ENCODE peak calls at places on chromosomes 16 and 17, in four cellular contexts. X, N, L and U are unnamed samples.

GRCh38 chr16:64615647-64616280 is 506.1 kb downstream of the CDH11 start:
- DNase-seq in X (no peak), N (no peak), L (no peak), U (no peak)

GRCh38 chr16:27113341-27113841 is 46.7 kb downstream of the C16orf82 start:
- DNase-seq in X (peak), N (no peak), L (no peak), U (no peak)

GRCh38 chr16:64047878-64048277 is 1074.0 kb downstream of the CDH11 start:
- DNase-seq in X (no peak), N (no peak), L (no peak), U (no peak)

GRCh38 chr17:45850468-45850867 is 5.8 kb downstream of the SPPL2C start:
- DNase-seq in X (no peak), N (no peak), L (no peak), U (no peak)

GRCh38 chr17:1365445-1366039 is 34.5 kb downstream of the YWHAE start:
- DNase-seq in X (peak), N (no peak), L (peak), U (peak)

GRCh38 chr17:7989781-7990655 is 12.4 kb upstream of the GUCY2D start:
- DNase-seq in X (peak), N (peak), L (peak), U (no peak)

GRCh38 chr17:146546-146945 is 9.2 kb downstream of the SCGB1C2 start:
- DNase-seq in X (no peak), N (peak), L (no peak), U (no peak)

GRCh38 chr16:87647431-87648185 is 45.3 kb downstream of the JPH3 start:
- DNase-seq in X (no peak), N (no peak), L (no peak), U (no peak)

GRCh38 chr16:13377143-13377542 is 475.7 kb downstream of the SHISA9 start:
- DNase-seq in X (no peak), N (no peak), L (no peak), U (no peak)

GRCh38 chr16:69651217-69651616 is 75.1 kb downstream of the NQO1 start:
- DNase-seq in X (no peak), N (no peak), L (no peak), U (no peak)

GRCh38 chr16:89548344-89549006 is 12.0 kb upstream of the RPL13 start:
- DNase-seq in X (no peak), N (no peak), L (no peak), U (no peak)

GRCh38 chr17:57834146-57834741 is 15.6 kb downstream of the MRPS23 start:
- DNase-seq in X (no peak), N (no peak), L (peak), U (no peak)

GRCh38 chr16:30893744-30894539 is at the start of gene BCL7C:
- DNase-seq in X (peak), N (peak), L (peak), U (peak)

GRCh38 chr17:35972066-35972465 is 9.2 kb downstream of the CCL16 start:
- DNase-seq in X (no peak), N (no peak), L (no peak), U (no peak)

GRCh38 chr17:78838574-78839005 is 2.0 kb downstream of the USP36 start:
- DNase-seq in X (no peak), N (peak), L (no peak), U (no peak)

GRCh38 chr16:88552166-88552565 is 18.0 kb upstream of the ZC3H18 start:
- DNase-seq in X (no peak), N (no peak), L (no peak), U (no peak)

GRCh38 chr17:66830451-66830850 is 4.5 kb upstream of the CACNG5 start:
- DNase-seq in X (no peak), N (no peak), L (no peak), U (no peak)

GRCh38 chr16:10828851-10829331 is 10.3 kb upstream of the TVP23A start:
- DNase-seq in X (no peak), N (peak), L (peak), U (peak)

GRCh38 chr16:22321340-22322001 is 24.3 kb downstream of the POLR3E start:
- DNase-seq in X (peak), N (peak), L (peak), U (peak)

GRCh38 chr16:895371-895770 is 75.4 kb downstream of the LMF1 start:
- DNase-seq in X (no peak), N (no peak), L (no peak), U (no peak)

GRCh38 chr16:894136-894535 is 76.6 kb downstream of the LMF1 start:
- DNase-seq in X (no peak), N (no peak), L (no peak), U (no peak)

GRCh38 chr16:896261-897199 is 74.3 kb downstream of the LMF1 start:
- DNase-seq in X (no peak), N (no peak), L (no peak), U (no peak)

GRCh38 chr16:893360-893759 is 77.4 kb downstream of the LMF1 start:
- DNase-seq in X (no peak), N (no peak), L (no peak), U (no peak)

DNA sequence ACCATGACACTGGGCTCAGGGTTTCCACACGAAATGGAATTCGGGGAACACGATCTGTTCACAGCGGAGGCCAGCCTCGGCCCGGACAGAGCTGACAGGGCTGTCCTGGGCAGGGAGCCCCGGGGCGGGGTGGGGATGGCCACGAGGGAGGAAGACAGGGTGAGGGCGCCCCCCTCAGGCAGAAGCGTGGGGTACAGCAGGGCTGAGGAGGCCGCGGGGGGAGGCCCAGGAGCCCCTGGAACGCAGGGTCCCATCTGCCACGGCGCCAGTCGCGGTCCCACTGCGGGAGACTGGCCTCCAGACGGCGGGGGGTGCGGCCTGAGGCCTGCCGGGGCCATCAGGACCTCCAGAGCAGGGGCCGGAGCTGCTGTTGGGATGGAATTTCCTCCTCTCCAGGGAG is 75.9 kb downstream of the LMF1 start:
- DNase-seq in X (no peak), N (no peak), L (no peak), U (no peak)
- TF ChIP-seq CTCF in X (no peak), N (no peak), L (no peak), U (no peak)

GRCh38 chr17:71234349-71234748 is 886.5 kb upstream of the SOX9 start:
- DNase-seq in X (no peak), N (no peak), L (no peak), U (no peak)

GRCh38 chr17:71232801-71233559 is 887.8 kb upstream of the SOX9 start:
- DNase-seq in X (no peak), N (no peak), L (no peak), U (no peak)

DNA sequence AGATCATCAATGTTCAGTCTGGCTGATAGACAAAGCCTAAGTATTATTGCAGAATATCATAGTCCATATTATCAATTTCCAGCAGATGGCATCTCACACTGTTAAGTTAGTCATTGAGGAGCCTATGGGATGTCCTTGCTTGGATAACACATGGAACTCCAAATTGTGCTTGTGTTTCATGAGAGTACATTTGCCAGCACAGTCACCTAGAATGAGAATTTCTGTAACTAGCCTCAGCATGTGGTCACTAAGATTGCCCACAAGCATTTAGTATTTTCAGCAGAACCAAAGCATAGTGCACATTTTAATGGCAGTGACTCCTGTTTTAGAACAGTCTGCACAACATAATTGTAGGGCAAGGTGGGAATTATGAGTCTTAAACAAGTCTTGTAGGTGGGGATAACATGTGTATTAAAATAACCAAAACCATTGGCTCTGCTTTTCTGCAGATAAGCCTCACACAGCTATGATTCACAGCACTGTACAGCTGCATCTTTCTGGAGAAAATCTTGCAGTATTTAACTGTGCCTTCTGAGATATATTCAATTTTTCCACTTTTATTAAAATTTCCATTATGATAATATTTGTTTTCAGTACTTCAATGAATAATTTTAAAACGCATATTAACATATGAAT is 882.8 kb upstream of the SOX9 start:
- DNase-seq in X (no peak), N (no peak), L (no peak), U (peak)
- TF ChIP-seq CTCF in X (no peak), N (no peak), L (peak), U (peak)

GRCh38 chr17:42748202-42748905 is 3.5 kb upstream of the EZH1 start:
- DNase-seq in X (no peak), N (no peak), L (peak), U (no peak)

GRCh38 chr17:42740699-42741098 is 4.1 kb downstream of the EZH1 start:
- DNase-seq in X (no peak), N (no peak), L (no peak), U (no peak)

GRCh38 chr17:42744283-42744805 is 496 bp downstream of the EZH1 start:
- DNase-seq in X (peak), N (peak), L (peak), U (no peak)

GRCh38 chr17:42744806-42745617 is at the start of gene EZH1:
- DNase-seq in X (peak), N (peak), L (peak), U (peak)

DNA sequence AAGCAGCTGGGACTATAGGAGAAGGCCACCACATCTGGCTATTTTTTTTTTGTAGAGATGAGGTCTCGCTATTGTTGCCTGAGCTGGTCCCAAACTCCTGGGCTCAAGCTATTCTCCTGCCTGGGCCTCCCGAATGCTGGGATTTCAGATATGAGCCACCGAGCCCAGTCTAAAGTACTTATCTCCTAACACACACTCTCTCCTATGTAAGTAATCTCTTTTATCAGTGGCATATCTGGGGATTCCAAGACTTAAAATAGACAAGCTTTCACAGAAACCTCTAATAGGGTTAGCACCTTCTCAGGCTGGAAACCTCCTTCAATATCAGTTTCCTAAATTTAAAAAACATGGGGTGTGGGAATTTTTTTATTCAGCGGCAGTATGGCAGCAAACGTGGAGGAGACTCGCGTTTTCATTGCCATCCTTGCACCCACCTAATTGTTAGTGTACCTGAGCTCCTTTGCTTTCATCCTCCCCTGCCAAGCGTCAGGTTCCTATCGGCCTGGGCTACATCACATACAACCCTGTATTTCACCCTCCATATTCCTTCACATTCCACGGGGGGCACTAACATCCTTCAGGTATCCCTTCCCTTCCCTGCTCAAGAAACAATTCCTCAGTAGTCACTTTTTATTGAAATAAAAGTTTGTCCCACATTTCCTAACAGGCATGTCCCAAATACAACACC is 1.1 kb downstream of the EZH1 start:
- DNase-seq in X (no peak), N (no peak), L (no peak), U (no peak)
- TF ChIP-seq CTCF in X (no peak), N (no peak), L (no peak), U (no peak)

GRCh38 chr17:15036238-15036637 is 228.9 kb downstream of the PMP22 start:
- DNase-seq in X (no peak), N (no peak), L (no peak), U (no peak)

GRCh38 chr17:15039366-15039765 is 225.8 kb downstream of the PMP22 start:
- DNase-seq in X (no peak), N (no peak), L (no peak), U (no peak)

GRCh38 chr17:15038656-15039055 is 226.5 kb downstream of the PMP22 start:
- DNase-seq in X (no peak), N (no peak), L (no peak), U (peak)
- TF ChIP-seq CTCF in X (no peak), N (no peak), L (no peak), U (no peak)

GRCh38 chr17:16418684-16419066 is 3.3 kb downstream of the TRPV2 start:
- DNase-seq in X (no peak), N (no peak), L (no peak), U (no peak)

GRCh38 chr17:16417896-16418683 is 2.7 kb downstream of the TRPV2 start:
- DNase-seq in X (no peak), N (no peak), L (no peak), U (no peak)

GRCh38 chr17:16419074-16419928 is 3.9 kb downstream of the TRPV2 start:
- DNase-seq in X (peak), N (no peak), L (peak), U (no peak)

GRCh38 chr17:16417399-16417798 is 2.0 kb downstream of the TRPV2 start:
- DNase-seq in X (no peak), N (no peak), L (no peak), U (no peak)

DNA sequence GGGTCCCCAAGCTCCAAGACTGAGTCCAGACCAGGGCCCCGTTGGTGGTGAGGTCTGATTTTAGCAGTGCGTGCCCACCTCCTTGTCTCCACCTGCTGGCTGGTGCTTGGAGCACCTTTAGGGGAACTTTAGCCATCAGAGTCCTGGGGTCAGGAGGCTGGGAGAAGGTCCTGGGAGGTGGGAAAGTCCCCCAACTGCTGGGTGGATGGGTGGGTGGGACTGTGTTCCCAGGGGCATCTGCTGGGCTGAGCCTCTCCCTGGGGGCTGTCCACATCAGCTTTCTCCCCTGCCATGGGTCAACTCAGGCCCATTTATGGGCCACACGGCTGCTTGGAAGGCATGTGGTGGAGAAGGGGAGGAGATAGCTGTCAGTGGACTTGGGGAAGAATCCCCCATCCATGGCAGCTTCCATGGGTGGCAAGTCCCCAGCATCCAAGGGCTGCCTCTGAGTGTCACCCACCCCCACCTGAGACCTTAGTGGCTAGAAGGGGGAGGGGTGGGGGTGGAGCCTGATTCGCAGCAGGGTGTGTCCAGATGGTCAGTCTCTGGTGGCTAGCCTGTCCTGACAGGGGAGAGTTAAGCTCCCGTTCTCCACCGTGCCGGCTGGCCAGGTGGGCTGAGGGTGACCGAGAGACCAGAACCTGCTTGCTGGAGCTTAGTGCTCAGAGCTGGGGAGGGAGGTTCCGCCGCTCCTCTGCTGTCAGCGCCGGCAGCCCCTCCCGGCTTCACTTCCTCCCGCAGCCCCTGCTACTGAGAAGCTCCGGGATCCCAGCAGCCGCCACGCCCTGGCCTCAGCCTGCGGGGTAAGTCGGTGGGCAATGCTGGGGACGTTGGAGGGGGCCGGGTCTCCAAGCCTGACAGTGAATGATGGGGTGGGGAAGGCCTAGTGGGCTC is at the start of gene TRPV2:
- DNase-seq in X (peak), N (peak), L (no peak), U (no peak)
- TF ChIP-seq CTCF in X (peak), N (peak), L (peak), U (no peak)

GRCh38 chr16:4217246-4218131 is 24.4 kb downstream of the SRL start:
- DNase-seq in X (no peak), N (peak), L (no peak), U (no peak)
- TF ChIP-seq CTCF in X (no peak), N (no peak), L (no peak), U (no peak)

DNA sequence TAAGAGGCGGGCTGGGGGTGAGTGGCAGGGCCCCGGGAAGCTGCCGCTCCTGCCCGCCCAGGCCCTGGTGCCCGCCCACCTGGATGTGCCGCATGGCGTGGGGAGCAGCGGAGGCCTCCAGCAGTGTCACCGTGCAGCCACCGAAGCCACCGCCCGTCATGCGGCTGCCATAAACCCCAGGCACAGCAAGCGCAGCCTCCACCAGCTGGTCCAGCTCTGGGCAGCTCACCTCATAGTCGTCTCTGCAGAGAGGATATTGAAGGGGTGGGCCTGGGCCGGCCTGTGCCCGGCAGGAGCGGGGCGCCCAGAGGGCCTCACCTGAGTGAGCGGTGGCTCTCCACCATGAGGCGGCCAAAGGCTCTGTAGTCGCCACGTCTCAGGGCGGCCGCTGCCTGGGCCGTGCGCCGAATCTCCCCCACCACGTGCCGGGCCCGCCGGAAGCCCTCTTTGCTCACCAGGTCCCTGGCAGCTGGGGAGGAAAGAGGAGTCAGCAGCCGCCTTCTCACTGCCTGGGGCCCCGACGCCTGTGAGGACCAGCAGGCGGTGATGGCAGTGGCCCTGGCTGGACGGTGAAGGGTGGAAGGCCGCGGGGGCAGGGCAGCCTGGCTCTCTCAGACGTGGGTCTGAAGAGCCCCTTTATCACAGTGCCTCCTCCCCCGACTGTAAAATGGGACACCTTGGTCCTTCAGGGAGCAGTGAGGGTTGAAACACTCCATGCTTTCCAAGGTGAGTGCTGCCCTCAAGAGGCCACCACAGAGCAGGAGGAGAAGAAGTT is 6.7 kb downstream of the GALK1 start:
- DNase-seq in X (no peak), N (peak), L (no peak), U (no peak)
- TF ChIP-seq CTCF in X (no peak), N (no peak), L (no peak), U (peak)